ENCODE peak calls at places on chromosome 9, in six cellular contexts. F is cardiac muscle cell, L is suprapubic skin, C is stomach, D is tibial nerve, T is Panc1. J is an unnamed sample.

GRCh38 chr9:16653491-16654407 is 216.7 kb downstream of the BNC2 start:
- DNase-seq in C (no peak), F (peak; percentile 8), D (no peak), L (no peak), T (no peak), J (no peak)

GRCh38 chr9:134491856-134492255 is 149.7 kb upstream of the COL5A1 start:
- DNase-seq in T (no peak), F (no peak), L (peak; percentile 74), D (peak; percentile 12), C (no peak), J (no peak)

GRCh38 chr9:134214766-134215394 is 50.5 kb upstream of the RNU6ATAC start:
- DNase-seq in F (no peak), D (no peak), L (no peak), T (no peak), C (no peak), J (no peak)

GRCh38 chr9:85700330-85700729 is 41.4 kb downstream of the AGTPBP1 start:
- DNase-seq in C (no peak), T (no peak), F (no peak), L (no peak), D (no peak), J (no peak)

GRCh38 chr9:8616419-8616818 is 816.8 kb upstream of the DMAC1 start:
- DNase-seq in D (no peak), C (no peak), F (no peak), T (no peak), L (no peak), J (no peak)

GRCh38 chr9:89363921-89364663 is 45.8 kb downstream of the SECISBP2 start:
- DNase-seq in T (no peak), D (no peak), C (peak; percentile 20), F (no peak), L (peak; percentile 69), J (no peak)

GRCh38 chr9:79644048-79644447 is 72.3 kb downstream of the TLE4 start:
- DNase-seq in C (no peak), F (no peak), D (no peak), L (no peak), T (no peak), J (no peak)

GRCh38 chr9:93133641-93134017 is 422 bp downstream of the NINJ1 start:
- DNase-seq in C (peak; percentile 83), D (peak; percentile 68), T (no peak), L (no peak), F (peak; percentile 75), J (peak; percentile 55)

GRCh38 chr9:109907400-109907799 is 127.4 kb downstream of the PALM2AKAP2 start:
- DNase-seq in D (no peak), T (no peak), C (no peak), F (no peak), L (no peak), J (no peak)

GRCh38 chr9:116990592-116990991 is 303.5 kb downstream of the TRIM32 start:
- DNase-seq in C (no peak), F (no peak), T (no peak), L (no peak), D (no peak), J (no peak)

GRCh38 chr9:119020730-119021333 is 348.4 kb downstream of the BRINP1 start:
- DNase-seq in C (no peak), L (no peak), F (no peak), T (no peak), D (no peak), J (no peak)

GRCh38 chr9:9521033-9521779 is 1091.6 kb downstream of the PTPRD start:
- DNase-seq in L (no peak), F (peak; percentile 24), T (no peak), D (no peak), C (no peak), J (no peak)

GRCh38 chr9:83691492-83691891 is 16.3 kb downstream of the UBQLN1 start:
- DNase-seq in F (no peak), C (no peak), L (no peak), D (no peak), T (no peak), J (no peak)

GRCh38 chr9:88355166-88355565 is 33.1 kb upstream of the SPIN1 start:
- DNase-seq in T (peak; percentile 8), C (no peak), D (no peak), L (no peak), F (no peak), J (no peak)

GRCh38 chr9:107137495-107138202 is 145.4 kb upstream of the RAD23B start:
- DNase-seq in D (no peak), T (no peak), C (no peak), F (peak; percentile 47), L (no peak), J (no peak)

GRCh38 chr9:33446507-33447403 is 638 bp downstream of the AQP3 start:
- DNase-seq in D (no peak), L (no peak), F (no peak), T (no peak), C (peak; percentile 52), J (peak; percentile 78)

GRCh38 chr9:95570150-95570549 is 53.4 kb upstream of the PTCH1 start:
- DNase-seq in T (no peak), D (no peak), L (no peak), C (no peak), F (no peak), J (no peak)

GRCh38 chr9:124022201-124023121 is 10.9 kb downstream of the LHX2 start:
- DNase-seq in F (peak; percentile 70), D (no peak), L (no peak), T (no peak), C (no peak), J (no peak)

GRCh38 chr9:136773386-136774044 is 9.2 kb upstream of the LCN15 start:
- DNase-seq in T (no peak), D (no peak), F (no peak), C (no peak), L (no peak), J (no peak)

GRCh38 chr9:76534031-76534430 is 75.0 kb downstream of the GCNT1 start:
- DNase-seq in D (no peak), T (no peak), F (no peak), L (no peak), C (no peak), J (no peak)

GRCh38 chr9:77820293-77820954 is 172.3 kb upstream of the GNA14 start:
- DNase-seq in L (no peak), D (no peak), C (no peak), T (peak; percentile 27), F (no peak), J (no peak)

GRCh38 chr9:89878003-89878411 is 273.2 kb downstream of the GADD45G start:
- DNase-seq in D (no peak), F (no peak), C (peak; percentile 23), T (no peak), L (peak; percentile 56), J (no peak)

GRCh38 chr9:136943291-136944093 is 1.0 kb downstream of the FBXW5 start:
- DNase-seq in F (peak; percentile 57), D (peak; percentile 14), C (peak; percentile 50), L (peak; percentile 76), T (no peak), J (no peak)

GRCh38 chr9:132994410-132995120 is 16.1 kb downstream of the GFI1B start:
- DNase-seq in C (peak; percentile 48), F (no peak), T (no peak), D (no peak), L (no peak), J (no peak)

GRCh38 chr9:132769895-132770774 is 99.9 kb downstream of the GTF3C4 start:
- DNase-seq in T (no peak), D (peak; percentile 56), L (peak; percentile 84), F (peak; percentile 57), C (peak; percentile 78), J (peak; percentile 55)

GRCh38 chr9:12716823-12717222 is 23.6 kb downstream of the TYRP1 start:
- DNase-seq in T (no peak), L (no peak), C (no peak), F (no peak), D (no peak), J (no peak)

GRCh38 chr9:70594546-70594945 is 180.1 kb upstream of the KLF9 start:
- DNase-seq in C (no peak), F (no peak), D (no peak), T (no peak), L (no peak), J (no peak)

GRCh38 chr9:110329676-110330235 is 7.9 kb downstream of the TXNDC8 start:
- DNase-seq in C (no peak), T (no peak), L (no peak), D (no peak), F (no peak), J (no peak)

GRCh38 chr9:5767968-5768932 is 64.7 kb downstream of the ERMP1 start:
- DNase-seq in L (no peak), T (no peak), F (no peak), D (no peak), C (no peak), J (no peak)
- H3K36me3 ChIP-seq in L (peaks cover 94% of the 10 kb centered on the region), T (no peaks in the 10 kb centered on the region), F (peaks cover 78% of the 10 kb centered on the region), D (no peaks in the 10 kb centered on the region), C (peaks cover 100% of the 10 kb centered on the region), J (peaks cover 10% of the 10 kb centered on the region)

DNA sequence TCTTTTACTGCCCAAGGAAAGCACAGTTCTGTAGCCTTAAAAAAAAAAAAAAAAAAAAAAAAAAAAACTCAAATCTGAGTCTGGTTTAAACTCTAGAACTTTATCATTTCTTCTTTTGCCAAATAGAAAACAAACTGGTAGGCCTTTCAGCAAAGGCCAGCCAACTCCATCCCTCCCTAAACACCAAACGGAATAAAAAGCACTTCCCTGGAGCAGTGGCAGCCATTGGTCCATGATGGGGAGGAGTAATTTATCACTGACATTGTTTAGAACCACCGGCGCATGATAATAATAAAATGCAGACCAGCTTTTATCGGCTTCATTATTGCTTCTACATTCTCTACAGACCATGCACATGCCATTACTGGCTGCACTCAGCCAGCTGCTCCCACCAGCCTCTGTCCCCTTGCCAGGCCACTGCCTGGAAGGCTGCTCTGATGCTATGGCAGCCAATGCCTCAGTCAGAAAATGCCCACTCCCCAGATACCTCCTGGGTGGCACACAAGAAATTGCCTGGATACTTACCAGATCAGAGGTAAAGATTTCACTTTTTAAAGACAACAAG is 45.9 kb downstream of the ABCA1 start:
- DNase-seq in L (no peak), F (no peak), T (no peak), D (no peak), C (no peak), J (no peak)
- H3K36me3 ChIP-seq in L (peaks cover 88% of the 10 kb centered on the region), F (peaks cover 7% of the 10 kb centered on the region), T (no peaks in the 10 kb centered on the region), D (peaks cover 5% of the 10 kb centered on the region), C (peaks cover 99% of the 10 kb centered on the region), J (no peaks in the 10 kb centered on the region)

DNA sequence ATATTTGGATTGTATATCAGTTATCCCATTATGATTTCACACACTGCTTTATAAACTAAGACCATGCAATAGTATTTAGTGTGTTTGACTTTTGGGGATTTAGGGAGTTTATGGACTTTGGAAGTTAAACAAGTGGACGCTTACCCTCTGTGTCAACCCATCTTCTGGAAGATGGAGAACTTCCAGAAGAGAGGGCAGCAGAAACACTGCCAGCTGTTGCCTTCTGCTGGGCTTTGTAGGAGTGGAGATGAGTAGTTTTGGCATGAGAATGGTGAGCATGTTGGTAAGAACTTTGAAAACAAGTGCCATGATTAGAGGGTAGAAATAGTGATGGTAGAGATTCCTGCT is 2.2 kb downstream of the DNAJC25 start:
- DNase-seq in L (no peak), D (no peak), C (no peak), F (no peak), T (no peak), J (no peak)
- H3K36me3 ChIP-seq in L (no peaks in the 10 kb centered on the region), D (no peaks in the 10 kb centered on the region), C (no peaks in the 10 kb centered on the region), F (no peaks in the 10 kb centered on the region), T (peaks cover 4% of the 10 kb centered on the region), J (no peaks in the 10 kb centered on the region)

DNA sequence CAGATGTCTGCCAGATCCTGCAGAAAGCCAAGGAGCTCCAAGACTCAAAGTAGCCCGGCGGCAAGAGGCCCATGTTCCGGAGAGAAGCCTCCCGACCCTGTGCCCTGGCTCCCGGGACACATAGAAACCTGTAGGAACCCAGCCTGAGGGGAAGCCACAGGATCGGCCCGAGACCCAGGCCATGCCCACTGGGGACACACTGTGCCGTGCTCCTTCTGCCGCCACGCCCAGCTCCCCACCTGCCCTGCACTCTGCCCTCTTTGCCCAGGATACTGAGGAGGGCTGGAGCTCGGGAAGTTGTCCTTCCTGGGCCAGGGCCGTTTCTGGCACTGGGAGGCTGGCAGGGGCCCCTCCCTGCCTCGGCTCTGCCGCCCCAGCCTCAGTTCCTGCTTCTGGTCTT is 10.5 kb upstream of the ENDOG start:
- DNase-seq in F (no peak), L (no peak), C (no peak), D (no peak), T (no peak), J (no peak)
- H3K36me3 ChIP-seq in F (peaks cover 30% of the 10 kb centered on the region), L (peaks cover 69% of the 10 kb centered on the region), C (peaks cover 67% of the 10 kb centered on the region), D (peaks cover 4% of the 10 kb centered on the region), T (no peaks in the 10 kb centered on the region), J (peaks cover 23% of the 10 kb centered on the region)